ENCODE peak calls at places on chromosomes 7 and 10, in five cellular contexts. B, U, K, L and S are unnamed samples.

GRCh38 chr7:123218866-123219265 is 19.1 kb upstream of the SLC13A1 start:
- DNase-seq in B (no peak), U (no peak), K (no peak), L (no peak), S (no peak)

GRCh38 chr7:116689787-116690186 is 17.8 kb downstream of the MET start:
- DNase-seq in B (no peak), U (no peak), K (no peak), L (no peak), S (no peak)

GRCh38 chr10:59831658-59832503 is 74.5 kb downstream of the CCDC6 start:
- DNase-seq in B (no peak), U (no peak), K (no peak), L (no peak), S (no peak)

GRCh38 chr7:91249506-91250233 is 14.6 kb upstream of the FZD1 start:
- DNase-seq in B (no peak), U (peak; percentile 6), K (no peak), L (no peak), S (no peak)

GRCh38 chr10:21964983-21965665 is 38.4 kb downstream of the DNAJC1 start:
- DNase-seq in B (no peak), U (no peak), K (no peak), L (no peak), S (no peak)

GRCh38 chr7:155009570-155010157 is 6.7 kb upstream of the PAXIP1 start:
- DNase-seq in B (peak; percentile 58), U (peak; percentile 38), K (no peak), L (peak; percentile 18), S (no peak)

GRCh38 chr7:36313607-36314006 is 76.1 kb upstream of the ANLN start:
- DNase-seq in B (no peak), U (no peak), K (no peak), L (no peak), S (no peak)

GRCh38 chr10:77223532-77224460 is 413.8 kb downstream of the KCNMA1 start:
- DNase-seq in B (no peak), U (no peak), K (no peak), L (no peak), S (no peak)

GRCh38 chr7:43590862-43591550 is 8.1 kb downstream of the STK17A start:
- DNase-seq in B (no peak), U (no peak), K (peak; percentile 87), L (no peak), S (no peak)

GRCh38 chr10:12835709-12836108 is 165.8 kb downstream of the CCDC3 start:
- DNase-seq in B (no peak), U (no peak), K (no peak), L (no peak), S (no peak)

GRCh38 chr10:27108165-27108564 is 7.9 kb upstream of the ANKRD26 start:
- DNase-seq in B (no peak), U (no peak), K (no peak), L (no peak), S (no peak)

GRCh38 chr7:46146454-46147255 is 225.6 kb upstream of the IGFBP3 start:
- DNase-seq in B (no peak), U (peak; percentile 61), K (no peak), L (no peak), S (no peak)

GRCh38 chr7:45021604-45022296 is 21.7 kb downstream of the CCM2 start:
- DNase-seq in B (peak; percentile 29), U (no peak), K (peak; percentile 45), L (no peak), S (no peak)

GRCh38 chr7:142568430-142569097 is 180.7 kb upstream of the PRSS1 start:
- DNase-seq in B (no peak), U (peak; percentile 38), K (no peak), L (no peak), S (no peak)

GRCh38 chr10:6388261-6388893 is 185.6 kb downstream of the PFKFB3 start:
- DNase-seq in B (no peak), U (no peak), K (no peak), L (no peak), S (no peak)

GRCh38 chr10:95289921-95290421 is 832 bp downstream of the PDLIM1 start:
- DNase-seq in B (no peak), U (no peak), K (no peak), L (no peak), S (no peak)

GRCh38 chr7:155523168-155523675 is 23.1 kb downstream of the CNPY1 start:
- DNase-seq in B (no peak), U (no peak), K (no peak), L (no peak), S (no peak)

GRCh38 chr7:43791-44540 is 148.4 kb upstream of the FAM20C start:
- DNase-seq in B (no peak), U (no peak), K (no peak), L (no peak), S (no peak)

GRCh38 chr7:108016841-108017775 is 14.1 kb upstream of the LAMB1 start:
- DNase-seq in B (peak; percentile 45), U (peak; percentile 69), K (no peak), L (peak; percentile 55), S (no peak)

GRCh38 chr10:56351909-56352630 is 9.0 kb downstream of the ZWINT start:
- DNase-seq in B (no peak), U (no peak), K (no peak), L (no peak), S (no peak)

GRCh38 chr10:131272897-131273451 is 38.5 kb downstream of the TCERG1L start:
- DNase-seq in B (no peak), U (no peak), K (no peak), L (no peak), S (no peak)

GRCh38 chr7:90298145-90299038 is 22.7 kb downstream of the FAM237B start:
- DNase-seq in B (peak; percentile 50), U (peak; percentile 61), K (no peak), L (peak; percentile 54), S (no peak)

GRCh38 chr10:30170814-30171213 is 111.4 kb upstream of the JCAD start:
- DNase-seq in B (no peak), U (no peak), K (no peak), L (no peak), S (no peak)

GRCh38 chr10:78937800-78938694 is 130.7 kb upstream of the ZMIZ1 start:
- DNase-seq in B (peak; percentile 65), U (no peak), K (no peak), L (peak; percentile 61), S (no peak)

GRCh38 chr10:72691470-72692056 is 380 bp upstream of the MCU start:
- DNase-seq in B (no peak), U (no peak), K (peak; percentile 73), L (peak; percentile 92), S (no peak)

GRCh38 chr7:100190059-100190711 is 12.5 kb downstream of the STAG3 start:
- DNase-seq in B (peak; percentile 76), U (peak; percentile 60), K (no peak), L (peak; percentile 41), S (no peak)

GRCh38 chr10:133126431-133127290 is 33.4 kb upstream of the KNDC1 start:
- DNase-seq in B (no peak), U (no peak), K (no peak), L (no peak), S (no peak)

GRCh38 chr10:3213174-3213573 is 40.6 kb upstream of the PITRM1 start:
- DNase-seq in B (no peak), U (no peak), K (no peak), L (no peak), S (no peak)

GRCh38 chr7:34931739-34932138 is 105.5 kb downstream of the DPY19L1 start:
- DNase-seq in B (no peak), U (no peak), K (no peak), L (no peak), S (no peak)

GRCh38 chr7:79185605-79186004 is 267.9 kb downstream of the MAGI2 start:
- DNase-seq in B (no peak), U (no peak), K (no peak), L (no peak), S (no peak)

GRCh38 chr10:128579280-128579679 is 453.1 kb upstream of the MKI67 start:
- DNase-seq in B (peak; percentile 56), U (no peak), K (no peak), L (no peak), S (no peak)

GRCh38 chr10:75407716-75408511 is 6.3 kb upstream of the ZNF503 start:
- DNase-seq in B (peak; percentile 37), U (no peak), K (no peak), L (no peak), S (no peak)

DNA sequence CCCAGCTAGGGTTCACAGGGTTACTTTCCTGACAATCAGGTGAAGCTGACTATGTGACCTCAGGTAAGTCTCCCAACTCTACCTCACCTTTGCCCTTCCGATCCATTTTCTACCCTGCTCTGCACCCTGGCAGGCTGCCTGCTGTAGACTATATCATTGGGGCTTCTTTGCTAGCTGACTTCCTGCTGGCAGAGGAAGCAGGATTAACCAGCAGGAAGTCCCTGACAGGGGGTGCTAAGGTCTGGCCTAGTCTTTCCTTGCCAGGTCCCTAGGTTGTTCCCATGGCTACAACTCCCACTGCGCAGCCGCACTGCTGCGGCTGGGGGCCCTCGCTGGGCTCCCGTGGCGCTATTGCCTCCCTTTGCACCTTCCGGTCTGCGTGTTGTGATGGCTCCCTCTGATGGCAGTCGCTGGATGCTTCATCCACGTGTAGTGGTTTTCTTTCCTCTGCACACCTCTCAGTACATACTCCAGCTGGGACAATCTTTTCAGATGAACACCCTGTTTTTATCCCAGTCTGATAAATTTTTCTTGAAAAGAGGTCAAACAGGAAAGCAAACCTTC is 365.9 kb downstream of the REEP3 start:
- DNase-seq in B (peak; percentile 75), U (peak; percentile 21), K (no peak), L (peak; percentile 34), S (peak; percentile 61)
- TF ChIP-seq CHD2 in B (no peak), U (no peak), K (no peak), L (no peak), S (no peak)

DNA sequence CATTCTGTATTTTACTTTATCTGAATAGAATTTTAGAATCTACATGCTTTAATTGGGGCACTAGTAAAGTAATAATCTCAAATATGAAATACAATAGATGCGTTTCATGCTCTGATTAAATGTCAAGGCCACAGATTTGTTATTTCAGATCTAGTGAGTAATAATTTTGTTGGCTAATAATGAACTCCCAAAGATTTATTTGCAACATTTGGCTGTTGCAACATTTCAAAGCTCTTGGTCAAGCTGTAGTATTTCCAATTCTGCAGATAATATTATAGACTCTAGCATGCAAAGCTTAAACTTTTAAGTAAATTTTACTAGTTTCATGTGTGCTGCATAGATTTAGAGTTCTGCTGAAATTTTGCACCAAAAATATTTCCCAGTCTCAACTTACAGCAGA is 16.6 kb downstream of the LRRN3 start:
- DNase-seq in B (no peak), U (no peak), K (no peak), L (no peak), S (no peak)
- TF ChIP-seq KDM1A in B (no peak), U (no peak), K (no peak), L (no peak), S (no peak)

DNA sequence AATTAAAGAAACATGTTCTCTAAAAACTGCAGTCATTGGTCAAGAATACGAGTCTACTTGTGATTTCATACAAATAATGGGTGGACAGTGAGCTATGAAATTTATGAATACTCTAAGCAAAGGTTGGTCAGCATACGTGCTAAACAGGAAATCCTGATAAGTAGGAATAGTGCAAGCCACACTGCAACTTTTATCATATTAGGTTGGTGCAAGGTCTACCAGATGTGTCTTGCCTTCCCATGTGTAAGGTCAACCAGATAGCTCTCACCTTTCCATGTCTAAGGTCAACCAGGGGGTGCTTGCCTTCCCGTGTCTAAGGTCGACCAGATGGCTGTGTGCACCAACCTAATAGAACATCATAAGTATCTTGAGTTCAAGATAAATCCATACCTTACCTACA is 2.0 kb upstream of the ITGB1 start:
- DNase-seq in B (peak; percentile 84), U (peak; percentile 89), K (no peak), L (no peak), S (no peak)
- TF ChIP-seq CHD2 in B (no peak), U (no peak), K (no peak), L (no peak), S (no peak)

GRCh38 chr10:36778600-36778999 is 346.8 kb upstream of the ANKRD30A start:
- DNase-seq in B (no peak), U (no peak), K (no peak), L (no peak), S (no peak)
- TF ChIP-seq KDM1A in B (no peak), U (no peak), K (no peak), L (no peak), S (no peak)

GRCh38 chr10:101779544-101780186 is 3.6 kb downstream of the NPM3 start:
- DNase-seq in B (no peak), U (peak; percentile 73), K (peak; percentile 25), L (no peak), S (no peak)
- TF ChIP-seq CHD2 in B (no peak), U (no peak), K (no peak), L (no peak), S (no peak)